ENCODE peak calls at places on chromosomes 11 and 22, in four cellular contexts. B is BE2C, U is HS-27A, Q is AG08395. M is an unnamed sample.

GRCh38 chr11:57566035-57566504 is 1.4 kb downstream of the UBE2L6 start:
- DNase-seq in Q (peak), U (no peak), B (no peak), M (peak)

GRCh38 chr11:76670475-76671235 is at the start of gene LRRC32:
- DNase-seq in Q (peak), U (no peak), B (peak), M (no peak)

GRCh38 chr22:39617761-39618757 is 47.5 kb downstream of the CACNA1I start:
- DNase-seq in Q (no peak), U (no peak), B (no peak), M (no peak)

GRCh38 chr11:31397239-31397834 is 27.7 kb downstream of the DNAJC24 start:
- DNase-seq in U (no peak), Q (peak), B (no peak), M (no peak)

GRCh38 chr11:20647976-20648565 is 21.3 kb upstream of the NELL1 start:
- DNase-seq in Q (peak), B (peak), U (peak), M (peak)

GRCh38 chr11:112548641-112549040 is 288.0 kb upstream of the PLET1 start:
- DNase-seq in B (no peak), Q (no peak), U (no peak), M (no peak)

GRCh38 chr22:48760481-48761238 is 1067.0 kb downstream of the BRD1 start:
- DNase-seq in U (no peak), B (peak), Q (no peak), M (no peak)

GRCh38 chr11:45147871-45148270 is 1.4 kb downstream of the PRDM11 start:
- DNase-seq in Q (no peak), U (no peak), B (no peak), M (no peak)

GRCh38 chr22:46833228-46833627 is 70.8 kb downstream of the TBC1D22A start:
- DNase-seq in U (no peak), Q (no peak), B (peak), M (no peak)

GRCh38 chr11:133956650-133957633 is at the start of gene IGSF9B:
- DNase-seq in U (no peak), Q (peak), B (peak), M (no peak)

GRCh38 chr11:68128682-68129327 is 7.6 kb upstream of the CHKA start:
- DNase-seq in B (no peak), Q (peak), U (no peak), M (no peak)

GRCh38 chr11:12418019-12418611 is 40.7 kb downstream of the PARVA start:
- DNase-seq in U (peak), B (no peak), Q (no peak), M (no peak)

GRCh38 chr11:69110451-69110850 is 45.3 kb upstream of the SMIM38 start:
- DNase-seq in U (no peak), Q (no peak), B (no peak), M (no peak)

GRCh38 chr11:67354314-67355022 is 1.1 kb upstream of the POLD4 start:
- DNase-seq in U (peak), B (peak), Q (peak), M (peak)

GRCh38 chr22:32858121-32858703 is 56.7 kb downstream of the TIMP3 start:
- DNase-seq in Q (no peak), B (no peak), U (no peak), M (no peak)

GRCh38 chr22:20086763-20087162 is 6.7 kb downstream of the DGCR8 start:
- DNase-seq in Q (no peak), U (no peak), B (no peak), M (no peak)

GRCh38 chr11:47724041-47724729 is 9.0 kb upstream of the AGBL2 start:
- DNase-seq in U (no peak), Q (no peak), B (no peak), M (no peak)

GRCh38 chr22:50308597-50308935 is 1.1 kb upstream of the PLXNB2 start:
- DNase-seq in U (no peak), B (no peak), Q (peak), M (no peak)

GRCh38 chr11:13104619-13105236 is 95.6 kb downstream of the RASSF10 start:
- DNase-seq in Q (no peak), U (no peak), B (no peak), M (no peak)

GRCh38 chr11:17186932-17187692 is 20.7 kb downstream of the PIK3C2A start:
- DNase-seq in Q (no peak), B (no peak), U (no peak), M (no peak)

GRCh38 chr11:3810951-3811350 is 2.6 kb downstream of the PGAP2 start:
- DNase-seq in Q (peak), U (no peak), B (no peak), M (no peak)

GRCh38 chr11:86670179-86670578 is 2.2 kb downstream of the ME3 start:
- DNase-seq in Q (no peak), B (no peak), U (no peak), M (no peak)

GRCh38 chr11:18066626-18067025 is 20.6 kb upstream of the TPH1 start:
- DNase-seq in B (no peak), Q (peak), U (no peak), M (no peak)

GRCh38 chr22:29979645-29980303 is 96.8 kb downstream of the MTMR3 start:
- DNase-seq in U (no peak), B (no peak), Q (peak), M (peak)

GRCh38 chr11:14376920-14377319 is 17.9 kb upstream of the RRAS2 start:
- DNase-seq in U (no peak), Q (no peak), B (no peak), M (no peak)

GRCh38 chr11:18834754-18835466 is 43.3 kb upstream of the PTPN5 start:
- DNase-seq in B (no peak), Q (no peak), U (no peak), M (no peak)

GRCh38 chr22:23681026-23681809 is 9.6 kb upstream of the RGL4 start:
- DNase-seq in B (no peak), U (no peak), Q (no peak), M (no peak)

GRCh38 chr11:117875397-117876048 is 935 bp downstream of the FXYD6 start:
- DNase-seq in Q (no peak), U (no peak), B (peak), M (no peak)

GRCh38 chr22:17552737-17553136 is 10.6 kb upstream of the SLC25A18 start:
- DNase-seq in U (no peak), B (no peak), Q (no peak), M (no peak)